ENCODE peak calls at places on chromosomes 3 and 15, in seven cellular contexts. A is GM12865, H is IMR-90, B is tibial artery, K is fibroblast of mammary gland, S is OCI-LY7, U is Panc1. O is an unnamed sample.

GRCh38 chr15:91118796-91119590 is 18.9 kb downstream of the SV2B start:
- DNase-seq in H (no peak), K (no peak), U (no peak), S (no peak), A (no peak), B (no peak), O (no peak)

GRCh38 chr3:158330820-158331219 is 220.9 kb downstream of the RSRC1 start:
- DNase-seq in S (no peak), B (no peak), H (peak; percentile 40), A (no peak), U (no peak), K (peak; percentile 51), O (no peak)

GRCh38 chr3:15976524-15976923 is 178.7 kb upstream of the ANKRD28 start:
- DNase-seq in A (no peak), S (no peak), H (no peak), K (no peak), U (no peak), B (no peak), O (no peak)

GRCh38 chr3:120039642-120040610 is 54.3 kb downstream of the GSK3B start:
- DNase-seq in A (no peak), S (peak; percentile 16), H (no peak), B (no peak), U (no peak), K (no peak), O (peak; percentile 8)

GRCh38 chr15:87747106-87747505 is 509.4 kb downstream of the NTRK3 start:
- DNase-seq in S (no peak), A (no peak), K (no peak), B (no peak), H (no peak), U (no peak), O (no peak)

GRCh38 chr3:162770556-162770955 is 1273.9 kb downstream of the OTOL1 start:
- DNase-seq in S (no peak), A (no peak), K (peak; percentile 35), H (peak; percentile 19), B (no peak), U (no peak), O (peak; percentile 5)

GRCh38 chr3:42216820-42217416 is 49.1 kb downstream of the CCK start:
- DNase-seq in H (peak; percentile 59), K (peak; percentile 38), U (no peak), A (peak; percentile 35), S (peak; percentile 77), B (no peak), O (peak; percentile 77)

GRCh38 chr3:173138031-173138430 is 3.0 kb downstream of the SPATA16 start:
- DNase-seq in H (no peak), A (no peak), U (no peak), B (no peak), K (no peak), S (no peak), O (no peak)

GRCh38 chr3:135895106-135895733 is 70.3 kb upstream of the PPP2R3A start:
- DNase-seq in U (peak; percentile 69), S (peak; percentile 53), B (peak; percentile 49), A (peak; percentile 65), K (peak; percentile 89), H (peak; percentile 79), O (peak; percentile 82)

GRCh38 chr15:33026614-33027013 is 167.9 kb downstream of the FMN1 start:
- DNase-seq in H (no peak), U (no peak), K (no peak), S (no peak), B (no peak), A (no peak), O (no peak)

GRCh38 chr3:58383904-58384303 is 49.7 kb downstream of the PDHB start:
- DNase-seq in H (peak; percentile 99), B (peak; percentile 42), K (peak; percentile 99), A (no peak), U (peak; percentile 73), S (no peak), O (peak; percentile 99)

GRCh38 chr3:59809750-59810444 is 760.1 kb upstream of the CFAP20DC start:
- DNase-seq in U (no peak), B (no peak), S (peak; percentile 24), H (peak; percentile 57), K (peak; percentile 69), A (peak; percentile 13), O (peak; percentile 52)

GRCh38 chr3:99674086-99674789 is 35.8 kb downstream of the COL8A1 start:
- DNase-seq in A (no peak), U (no peak), S (no peak), H (peak; percentile 56), B (no peak), K (no peak), O (peak; percentile 79)

GRCh38 chr3:31815006-31815405 is 166.1 kb downstream of the OSBPL10 start:
- DNase-seq in B (no peak), S (no peak), U (no peak), H (no peak), K (no peak), A (no peak), O (no peak)

GRCh38 chr3:33884204-33884561 is 85.8 kb downstream of the PDCD6IP start:
- DNase-seq in A (peak; percentile 13), S (no peak), B (no peak), U (no peak), H (no peak), K (peak; percentile 59), O (peak; percentile 44)

GRCh38 chr3:12143949-12144504 is 14.7 kb downstream of the TIMP4 start:
- DNase-seq in U (no peak), H (peak; percentile 81), S (no peak), K (peak; percentile 97), A (no peak), B (peak; percentile 88), O (peak; percentile 97)

GRCh38 chr3:144054766-144055165 is 83.1 kb downstream of the DIPK2A start:
- DNase-seq in A (no peak), H (no peak), U (no peak), K (no peak), B (no peak), S (no peak), O (no peak)

GRCh38 chr3:64595253-64595694 is 92.5 kb downstream of the ADAMTS9 start:
- DNase-seq in A (no peak), S (no peak), K (peak; percentile 98), B (peak; percentile 68), H (peak; percentile 70), U (no peak), O (peak; percentile 95)

GRCh38 chr3:133892546-133893231 is 3.0 kb downstream of the RAB6B start:
- DNase-seq in B (peak; percentile 19), A (no peak), K (no peak), U (no peak), H (no peak), S (no peak), O (no peak)

GRCh38 chr15:77584201-77584600 is 48.5 kb downstream of the LINGO1 start:
- DNase-seq in U (no peak), B (no peak), S (peak; percentile 17), K (no peak), H (no peak), A (no peak), O (no peak)

GRCh38 chr3:51539291-51539891 is 872 bp downstream of the RAD54L2 start:
- DNase-seq in K (peak; percentile 79), U (no peak), S (peak; percentile 51), B (no peak), H (peak; percentile 85), A (peak; percentile 28), O (peak; percentile 45)

GRCh38 chr3:188152660-188153497 is 1.1 kb upstream of the LPP start:
- DNase-seq in K (peak; percentile 69), S (peak; percentile 30), A (peak; percentile 8), H (peak; percentile 73), U (no peak), B (peak; percentile 42), O (peak; percentile 74)

GRCh38 chr3:151675858-151676615 is 57.7 kb upstream of the AADACL2 start:
- DNase-seq in K (peak; percentile 71), B (no peak), H (no peak), S (no peak), U (no peak), A (no peak), O (peak; percentile 35)

GRCh38 chr3:50873376-50874157 is 198.8 kb downstream of the DOCK3 start:
- DNase-seq in U (no peak), H (no peak), S (no peak), A (peak; percentile 61), B (no peak), K (no peak), O (no peak)

GRCh38 chr3:117898722-117899121 is 1135.9 kb downstream of the IGSF11 start:
- DNase-seq in U (peak; percentile 2), H (no peak), K (peak; percentile 33), S (peak; percentile 23), A (peak; percentile 23), B (no peak), O (peak; percentile 38)
- TF ChIP-seq CTCF in U (peak; percentile 39), H (peak; percentile 29), K (peak; percentile 66), S (peak; percentile 71), A (peak; percentile 50), B (no peak), O (peak; percentile 52)

DNA sequence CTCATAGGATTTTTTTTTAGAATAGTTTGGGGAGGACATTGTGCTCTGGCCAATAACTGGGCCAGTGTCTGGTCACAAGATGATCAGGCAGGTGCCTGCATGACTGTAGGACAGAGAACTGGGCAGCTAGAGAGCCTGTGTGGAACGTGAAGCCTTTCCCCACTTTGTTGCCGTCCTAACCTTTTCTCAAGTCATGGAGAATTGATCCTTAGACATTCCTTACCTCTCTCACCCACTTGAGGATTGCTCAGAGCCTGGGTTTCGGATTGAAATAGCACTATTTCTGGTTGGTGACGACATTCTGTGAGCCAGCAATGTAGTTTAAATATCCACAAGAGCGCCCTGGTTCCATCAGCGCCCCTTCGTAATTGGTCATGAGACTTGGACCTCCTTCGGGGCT is 138.4 kb downstream of the IGF1R start:
- DNase-seq in B (no peak), H (no peak), A (no peak), S (no peak), U (no peak), K (no peak), O (no peak)
- H3K4me3 ChIP-seq in B (no peak overlapping the region), H (no peak overlapping the region), A (no peak overlapping the region), S (no peak overlapping the region), U (no peak overlapping the region), K (no peak overlapping the region), O (no peak overlapping the region)

DNA sequence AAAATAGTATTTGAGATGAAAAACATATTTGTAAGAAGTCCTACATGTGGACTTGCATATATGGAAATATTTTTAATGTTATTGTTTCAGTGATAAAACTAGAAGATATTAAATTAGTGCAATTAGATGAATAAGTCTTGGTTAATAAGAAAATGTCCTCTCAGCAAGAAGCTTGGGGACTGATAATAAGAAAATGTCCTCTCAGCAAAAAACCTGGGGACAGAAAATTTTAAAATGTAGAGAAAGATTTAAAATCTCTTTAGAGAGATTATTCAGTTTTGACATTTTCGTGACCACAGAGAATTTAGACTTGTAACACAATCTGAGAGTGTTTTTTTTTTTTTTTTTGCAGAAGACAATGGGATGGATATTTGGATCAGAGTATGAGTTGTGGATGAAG is 156.0 kb downstream of the ISL2 start:
- DNase-seq in A (no peak), U (no peak), S (no peak), B (no peak), H (no peak), K (no peak), O (no peak)
- TF ChIP-seq CTCF in A (no peak), U (no peak), S (no peak), B (no peak), H (no peak), K (no peak), O (no peak)

DNA sequence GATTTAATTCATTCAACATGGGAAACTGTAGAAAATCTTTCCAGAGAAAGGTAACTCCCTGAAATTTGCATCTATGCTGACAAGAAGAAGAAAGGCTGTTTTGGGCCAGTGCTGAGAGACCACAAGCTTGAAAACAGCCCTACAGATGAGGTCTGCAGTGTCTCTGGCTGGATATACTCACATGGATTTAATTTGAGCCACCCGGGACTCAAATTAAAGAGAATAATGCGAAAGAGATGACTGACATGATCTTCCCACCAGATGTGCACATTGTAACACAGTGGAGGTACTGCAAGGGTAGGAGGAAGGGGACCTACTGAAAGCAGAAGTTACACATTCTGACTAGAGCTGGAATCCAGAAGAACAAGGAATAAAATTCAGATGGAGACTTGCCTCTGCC is 728.3 kb upstream of the SGO1 start:
- DNase-seq in K (no peak), U (no peak), H (no peak), A (no peak), B (no peak), S (no peak), O (no peak)
- H3K4me3 ChIP-seq in K (no peak overlapping the region), U (no peak overlapping the region), H (no peak overlapping the region), A (no peak overlapping the region), B (no peak overlapping the region), S (no peak overlapping the region), O (no peak overlapping the region)

O was measured in cardiac fibroblast.